ENCODE peak calls at places on chromosomes 1 and 21, in six cellular contexts. G is HAP-1, Q is esophagus muscularis mucosa, A is adrenal gland, I is Peyer's patch, O is mesendoderm. B is an unnamed sample. For H3K4me1, the result is how much of the 10 kb centered on the place peaks cover.

GRCh38 chr1:18948913-18949688 is 7.4 kb downstream of the IFFO2 start:
- DNase-seq in G (no peak), O (no peak), I (no peak), Q (no peak), A (peak), B (no peak)

GRCh38 chr1:53507115-53507816 is 48.1 kb downstream of the DMRTB1 start:
- DNase-seq in Q (no peak), G (no peak), O (no peak), A (no peak), I (no peak), B (no peak)

GRCh38 chr1:26213335-26213905 is 20.6 kb upstream of the CEP85 start:
- DNase-seq in O (no peak), A (no peak), Q (no peak), I (no peak), G (no peak), B (no peak)

GRCh38 chr1:166822385-166822784 is 16.9 kb upstream of the POGK start:
- DNase-seq in A (no peak), I (no peak), O (peak), G (no peak), Q (no peak), B (no peak)

GRCh38 chr1:12604114-12604874 is 13.7 kb downstream of the DHRS3 start:
- DNase-seq in I (no peak), Q (no peak), G (no peak), A (peak), O (peak), B (peak)

GRCh38 chr1:186183970-186184628 is 191.0 kb downstream of the TPR start:
- DNase-seq in O (no peak), A (no peak), Q (no peak), G (no peak), I (no peak), B (no peak)

GRCh38 chr1:3353901-3354300 is 100.6 kb upstream of the ARHGEF16 start:
- DNase-seq in G (no peak), A (no peak), O (no peak), Q (no peak), I (no peak), B (no peak)

GRCh38 chr1:178536844-178537371 is 24.0 kb downstream of the TEX35 start:
- DNase-seq in O (peak), Q (no peak), A (peak), G (no peak), I (peak), B (no peak)

GRCh38 chr1:79982218-79982617 is 975.7 kb upstream of the ADGRL4 start:
- DNase-seq in I (no peak), G (no peak), Q (peak), O (no peak), A (peak), B (no peak)

GRCh38 chr1:154485106-154485505 is 16.9 kb upstream of the TDRD10 start:
- DNase-seq in O (no peak), Q (no peak), A (peak), I (no peak), G (no peak), B (no peak)

GRCh38 chr1:204130989-204131892 is 20.6 kb downstream of the ETNK2 start:
- DNase-seq in Q (no peak), G (peak), I (no peak), A (peak), O (peak), B (no peak)

GRCh38 chr1:24754229-24754628 is 9.0 kb downstream of the CLIC4 start:
- DNase-seq in I (no peak), A (no peak), G (no peak), Q (peak), O (peak), B (no peak)

GRCh38 chr1:160711528-160712311 is at the start of gene CD48:
- DNase-seq in A (no peak), Q (no peak), G (no peak), I (no peak), O (no peak), B (peak)

GRCh38 chr1:41925712-41926111 is 7.0 kb upstream of the HIVEP3 start:
- DNase-seq in G (no peak), O (peak), I (no peak), Q (no peak), A (no peak), B (no peak)

GRCh38 chr21:41980561-41980960 is 26.7 kb upstream of the C2CD2 start:
- DNase-seq in G (no peak), A (no peak), I (no peak), Q (no peak), O (no peak), B (no peak)

GRCh38 chr1:98278055-98278454 is 357.2 kb upstream of the DPYD start:
- DNase-seq in Q (no peak), O (peak), G (no peak), I (no peak), A (no peak), B (no peak)

GRCh38 chr1:76170522-76170921 is 96.0 kb downstream of the ST6GALNAC3 start:
- DNase-seq in G (no peak), O (no peak), I (no peak), A (no peak), Q (no peak), B (no peak)

GRCh38 chr1:11455925-11456580 is 22.9 kb upstream of the DISP3 start:
- DNase-seq in A (no peak), Q (no peak), I (no peak), G (no peak), O (no peak), B (no peak)

GRCh38 chr1:54471588-54471987 is 65.4 kb upstream of the SSBP3 start:
- DNase-seq in I (no peak), G (no peak), Q (no peak), A (no peak), O (peak), B (no peak)

GRCh38 chr1:93661829-93662474 is 19.7 kb downstream of the BCAR3 start:
- DNase-seq in O (peak), Q (no peak), A (no peak), G (no peak), I (no peak), B (no peak)

GRCh38 chr1:234725177-234726132 is 115.5 kb upstream of the IRF2BP2 start:
- DNase-seq in G (no peak), Q (no peak), I (peak), O (peak), A (peak), B (peak)

GRCh38 chr1:159171688-159172501 is 480 bp downstream of the CADM3 start:
- DNase-seq in A (no peak), Q (no peak), I (no peak), O (peak), G (no peak), B (no peak)

GRCh38 chr1:23216771-23217420 is 406 bp downstream of the HTR1D start:
- DNase-seq in Q (no peak), O (no peak), A (no peak), G (peak), I (peak), B (no peak)

GRCh38 chr1:116134178-116134773 is 23.1 kb downstream of the MAB21L3 start:
- DNase-seq in G (peak), A (no peak), Q (peak), I (no peak), O (no peak), B (no peak)

GRCh38 chr1:174058639-174059038 is 36.5 kb upstream of the RC3H1 start:
- DNase-seq in G (no peak), O (peak), A (no peak), I (no peak), Q (no peak), B (no peak)

GRCh38 chr1:153631047-153632022 is 2.5 kb upstream of the CHTOP start:
- DNase-seq in A (peak), G (no peak), I (peak), Q (no peak), O (no peak), B (no peak)

GRCh38 chr1:9057851-9058250 is 11.6 kb downstream of the SLC2A5 start:
- DNase-seq in I (peak), A (no peak), Q (no peak), O (no peak), G (no peak), B (no peak)

GRCh38 chr1:116934586-116935207 is 25.0 kb downstream of the PTGFRN start:
- DNase-seq in G (no peak), I (no peak), A (no peak), Q (no peak), O (peak), B (no peak)

GRCh38 chr1:20166047-20166446 is 19.8 kb upstream of the UBXN10 start:
- DNase-seq in G (no peak), Q (no peak), I (no peak), O (no peak), A (no peak), B (no peak)

GRCh38 chr1:56180806-56181205 is 398.6 kb downstream of the PLPP3 start:
- DNase-seq in Q (no peak), I (no peak), G (no peak), A (no peak), O (no peak), B (no peak)

GRCh38 chr1:82901118-82901517 is 1097.8 kb downstream of the TTLL7 start:
- DNase-seq in O (no peak), A (no peak), Q (no peak), I (no peak), G (no peak), B (no peak)

GRCh38 chr1:21927531-21928237 is 9.4 kb downstream of the HSPG2 start:
- DNase-seq in Q (peak), I (peak), G (no peak), A (no peak), O (no peak), B (no peak)

GRCh38 chr21:17819878-17820232 is 699 bp upstream of the C21orf91 start:
- DNase-seq in Q (no peak), I (no peak), A (no peak), O (peak), G (no peak), B (peak)

GRCh38 chr1:32876341-32877210 is 5.9 kb upstream of the FNDC5 start:
- DNase-seq in G (peak), Q (no peak), O (peak), I (peak), A (peak), B (no peak)

DNA sequence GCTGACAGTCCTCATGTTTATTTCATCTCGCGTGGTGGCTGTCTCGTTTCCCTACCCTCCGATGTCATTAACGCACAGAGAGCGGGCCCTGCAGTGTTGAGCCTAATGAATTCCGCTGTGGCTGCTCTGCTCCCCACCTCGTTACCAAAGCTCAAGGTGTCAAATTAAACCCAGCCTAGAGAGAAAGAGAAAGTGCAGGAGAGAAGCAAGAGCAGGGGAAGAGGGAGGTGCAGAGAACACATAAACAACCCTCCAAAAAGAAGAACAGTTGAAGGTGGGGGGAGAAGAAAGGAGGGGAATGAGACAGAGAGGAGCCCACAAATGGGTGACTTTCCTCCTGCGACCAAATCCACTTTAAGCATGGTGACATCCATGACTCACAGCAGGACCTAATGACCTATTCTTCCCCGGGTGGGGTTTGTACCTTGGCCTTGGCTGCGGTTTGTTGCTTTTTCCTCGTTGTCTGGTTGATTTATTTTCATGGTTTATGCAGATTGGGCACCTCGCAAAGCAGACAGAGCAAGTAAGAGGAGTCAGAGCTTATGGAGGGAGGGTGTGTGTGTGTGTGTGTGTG is 92.5 kb downstream of the PBX1 start:
- DNase-seq in O (no peak), G (peak), Q (no peak), I (peak), A (peak), B (no peak)
- H3K4me1 ChIP-seq in O (under half), G (under half), Q (under half), I (under half), A (under half), B (under half)

GRCh38 chr21:23130308-23130707 is 2132.1 kb downstream of the NCAM2 start:
- DNase-seq in O (peak), A (no peak), G (no peak), Q (no peak), I (no peak), B (no peak)
- H3K4me1 ChIP-seq in O (under half), A (under half), G (under half), Q (under half), I (under half), B (under half)

GRCh38 chr1:28537457-28538199 is 15.3 kb upstream of the TRNAU1AP start:
- DNase-seq in A (peak), I (no peak), O (no peak), Q (no peak), G (no peak), B (no peak)

GRCh38 chr1:28540651-28541050 is 12.2 kb upstream of the TRNAU1AP start:
- DNase-seq in Q (no peak), O (peak), I (no peak), A (no peak), G (peak), B (no peak)

GRCh38 chr1:28535180-28535579 is 17.7 kb upstream of the TRNAU1AP start:
- DNase-seq in I (no peak), G (no peak), O (no peak), A (no peak), Q (no peak), B (no peak)

GRCh38 chr1:28538286-28538685 is 14.6 kb upstream of the TRNAU1AP start:
- DNase-seq in I (no peak), G (no peak), Q (no peak), A (no peak), O (no peak), B (no peak)
- H3K4me1 ChIP-seq in I (under half), G (under half), Q (under half), A (under half), O (under half), B (under half)

DNA sequence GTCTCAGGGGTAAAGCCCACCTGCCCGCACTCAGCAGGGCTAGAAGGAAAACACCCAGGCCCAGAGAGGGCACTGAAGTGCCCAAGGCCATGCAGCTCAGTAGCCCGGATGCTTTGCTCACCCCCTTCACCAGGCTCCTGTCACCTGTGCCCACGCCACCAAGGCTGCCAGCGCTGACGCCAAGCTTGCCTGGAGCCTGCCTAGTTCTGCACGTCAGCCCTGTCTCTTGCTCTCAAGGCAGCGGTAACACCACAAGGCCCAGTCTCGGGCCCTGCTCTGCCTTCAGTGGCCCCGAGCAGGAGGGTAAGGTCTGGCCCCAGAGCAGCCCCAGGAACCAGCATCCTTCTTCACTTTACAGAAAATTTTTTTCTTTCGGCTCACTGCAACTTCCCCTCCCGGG is 7.7 kb downstream of the TMEM63A start:
- DNase-seq in O (no peak), A (no peak), G (no peak), Q (no peak), I (no peak), B (no peak)
- H3K4me1 ChIP-seq in O (under half), A (under half), G (under half), Q (under half), I (under half), B (under half)

DNA sequence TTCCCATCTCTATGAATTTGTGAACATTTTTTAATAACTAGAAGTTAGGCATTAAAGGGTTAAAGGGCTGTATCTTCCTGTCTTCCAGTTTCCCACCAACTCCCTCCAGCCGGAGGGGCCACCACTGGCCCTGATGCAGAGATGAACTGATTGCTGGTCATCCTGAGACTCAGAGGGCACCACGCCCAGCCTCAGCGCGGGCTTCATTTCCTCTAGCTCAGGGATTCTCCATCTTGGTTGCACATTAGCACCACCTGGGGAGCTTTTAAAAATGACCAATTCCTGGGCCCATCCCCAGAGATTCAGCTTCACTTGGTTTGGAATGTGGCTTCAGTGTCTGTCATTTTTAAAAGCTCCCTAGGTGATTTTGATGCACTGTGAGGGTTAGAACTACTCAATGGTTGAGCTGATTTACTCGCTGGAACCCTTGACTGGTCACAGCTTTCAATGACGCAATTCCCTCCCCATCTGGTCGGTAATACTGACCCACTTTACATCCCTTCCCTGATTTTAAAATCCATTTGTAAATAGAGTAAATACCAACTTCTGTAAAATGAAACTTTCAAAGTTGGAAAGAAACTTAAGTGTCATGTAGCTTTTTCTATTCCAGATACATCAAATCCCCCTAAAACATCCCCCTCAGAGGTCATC is 5.1 kb downstream of the NAV1 start:
- DNase-seq in O (no peak), I (no peak), Q (peak), A (peak), G (no peak), B (no peak)
- H3K4me1 ChIP-seq in O (under half), I (under half), Q (under half), A (under half), G (under half), B (under half)

DNA sequence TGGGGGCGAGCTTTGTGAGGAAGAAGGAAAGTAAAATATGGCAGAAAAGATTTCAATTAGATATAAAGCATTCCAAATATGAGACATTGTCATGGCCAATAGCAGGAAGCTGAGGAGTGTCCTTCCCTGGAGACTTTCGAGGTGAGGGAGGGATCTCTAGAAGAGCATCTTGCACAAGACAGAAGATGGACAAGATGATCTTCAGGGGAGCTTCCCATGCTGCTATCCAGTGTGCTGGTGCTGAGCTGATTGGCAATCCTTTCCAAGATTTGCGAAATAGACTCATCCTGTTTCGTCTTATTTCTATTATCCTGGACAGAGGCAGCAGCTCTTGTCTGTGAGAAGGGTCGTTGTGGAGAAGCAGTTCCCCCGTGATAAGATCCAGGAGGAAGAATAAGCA is 342.0 kb upstream of the CAMK1G start:
- DNase-seq in A (no peak), Q (peak), O (no peak), G (no peak), I (no peak), B (no peak)
- H3K4me1 ChIP-seq in A (under half), Q (under half), O (under half), G (under half), I (under half), B (under half)

GRCh38 chr1:155964193-155964592 is 14.2 kb downstream of the ARHGEF2 start:
- DNase-seq in A (no peak), Q (no peak), O (peak), G (no peak), I (no peak), B (no peak)
- H3K4me1 ChIP-seq in A (under half), Q (half or more), O (under half), G (under half), I (under half), B (under half)

GRCh38 chr21:45403825-45404725 is 890 bp upstream of the COL18A1 start:
- DNase-seq in I (no peak), G (no peak), A (no peak), Q (peak), O (peak), B (no peak)
- H3K4me1 ChIP-seq in I (under half), G (under half), A (under half), Q (under half), O (under half), B (under half)